ENCODE peak calls at places on chromosome 10, in nine cellular contexts. One of them, this sample, is unnamed.

GRCh38 chr10:79412516-79412915 is 32.9 kb downstream of the ZCCHC24 start:
- DNase-seq in spleen: peak; percentile 41
- DNase-seq in sigmoid colon: peak; percentile 48
- DNase-seq in transverse colon: no peak
- DNase-seq in esophagus muscularis mucosa: no peak
- DNase-seq in vagina: no peak
- DNase-seq in IMR-90: no peak
- DNase-seq in CD4-positive, alpha-beta memory T cell: no peak
- DNase-seq in CD8-positive, alpha-beta T cell: no peak
- DNase-seq in this sample: no peak

GRCh38 chr10:103193107-103193819 is at the start of gene NT5C2:
- DNase-seq in spleen: peak; percentile 96
- DNase-seq in sigmoid colon: peak; percentile 86
- DNase-seq in transverse colon: peak; percentile 88
- DNase-seq in esophagus muscularis mucosa: peak; percentile 93
- DNase-seq in vagina: no peak
- DNase-seq in IMR-90: peak; percentile 72
- DNase-seq in CD4-positive, alpha-beta memory T cell: peak; percentile 65
- DNase-seq in CD8-positive, alpha-beta T cell: peak; percentile 63
- DNase-seq in this sample: peak; percentile 83

GRCh38 chr10:33365314-33365713 is 30.8 kb upstream of the NRP1 start:
- DNase-seq in spleen: no peak
- DNase-seq in sigmoid colon: no peak
- DNase-seq in transverse colon: no peak
- DNase-seq in esophagus muscularis mucosa: no peak
- DNase-seq in vagina: no peak
- DNase-seq in IMR-90: peak; percentile 41
- DNase-seq in CD4-positive, alpha-beta memory T cell: no peak
- DNase-seq in CD8-positive, alpha-beta T cell: no peak
- DNase-seq in this sample: no peak

GRCh38 chr10:111076191-111076681 is 593 bp upstream of the ADRA2A start:
- DNase-seq in spleen: peak; percentile 87
- DNase-seq in sigmoid colon: peak; percentile 80
- DNase-seq in transverse colon: peak; percentile 73
- DNase-seq in esophagus muscularis mucosa: peak; percentile 89
- DNase-seq in vagina: no peak
- DNase-seq in IMR-90: peak; percentile 27
- DNase-seq in CD4-positive, alpha-beta memory T cell: peak; percentile 21
- DNase-seq in CD8-positive, alpha-beta T cell: peak; percentile 11
- DNase-seq in this sample: peak; percentile 42

GRCh38 chr10:122553341-122553740 is 7.2 kb upstream of the DMBT1 start:
- DNase-seq in spleen: no peak
- DNase-seq in sigmoid colon: no peak
- DNase-seq in transverse colon: no peak
- DNase-seq in esophagus muscularis mucosa: no peak
- DNase-seq in vagina: no peak
- DNase-seq in IMR-90: no peak
- DNase-seq in CD4-positive, alpha-beta memory T cell: no peak
- DNase-seq in CD8-positive, alpha-beta T cell: no peak
- DNase-seq in this sample: no peak

GRCh38 chr10:80540644-80541143 is 3.0 kb downstream of the SH2D4B start:
- DNase-seq in spleen: no peak
- DNase-seq in sigmoid colon: peak; percentile 30
- DNase-seq in transverse colon: no peak
- DNase-seq in esophagus muscularis mucosa: peak; percentile 84
- DNase-seq in vagina: peak; percentile 61
- DNase-seq in IMR-90: no peak
- DNase-seq in CD4-positive, alpha-beta memory T cell: no peak
- DNase-seq in CD8-positive, alpha-beta T cell: no peak
- DNase-seq in this sample: peak; percentile 35

GRCh38 chr10:88271736-88272135 is 311.4 kb downstream of the RNLS start:
- DNase-seq in spleen: no peak
- DNase-seq in sigmoid colon: no peak
- DNase-seq in transverse colon: no peak
- DNase-seq in esophagus muscularis mucosa: no peak
- DNase-seq in vagina: no peak
- DNase-seq in IMR-90: peak; percentile 43
- DNase-seq in CD4-positive, alpha-beta memory T cell: no peak
- DNase-seq in CD8-positive, alpha-beta T cell: no peak
- DNase-seq in this sample: no peak

GRCh38 chr10:94546058-94546595 is 539 bp downstream of the HELLS start:
- DNase-seq in spleen: no peak
- DNase-seq in sigmoid colon: no peak
- DNase-seq in transverse colon: no peak
- DNase-seq in esophagus muscularis mucosa: no peak
- DNase-seq in vagina: no peak
- DNase-seq in IMR-90: peak; percentile 16
- DNase-seq in CD4-positive, alpha-beta memory T cell: peak; percentile 11
- DNase-seq in CD8-positive, alpha-beta T cell: no peak
- DNase-seq in this sample: no peak

GRCh38 chr10:3803295-3803883 is 18.4 kb upstream of the KLF6 start:
- DNase-seq in spleen: no peak
- DNase-seq in sigmoid colon: no peak
- DNase-seq in transverse colon: no peak
- DNase-seq in esophagus muscularis mucosa: peak; percentile 53
- DNase-seq in vagina: no peak
- DNase-seq in IMR-90: peak; percentile 55
- DNase-seq in CD4-positive, alpha-beta memory T cell: no peak
- DNase-seq in CD8-positive, alpha-beta T cell: no peak
- DNase-seq in this sample: no peak

GRCh38 chr10:97154162-97154561 is 31.6 kb downstream of the SLIT1 start:
- DNase-seq in spleen: peak; percentile 17
- DNase-seq in sigmoid colon: no peak
- DNase-seq in transverse colon: no peak
- DNase-seq in esophagus muscularis mucosa: no peak
- DNase-seq in vagina: no peak
- DNase-seq in IMR-90: no peak
- DNase-seq in CD4-positive, alpha-beta memory T cell: no peak
- DNase-seq in CD8-positive, alpha-beta T cell: no peak
- DNase-seq in this sample: no peak

GRCh38 chr10:22597142-22597541 is 117.2 kb downstream of the PIP4K2A start:
- DNase-seq in spleen: peak; percentile 84
- DNase-seq in sigmoid colon: no peak
- DNase-seq in transverse colon: peak; percentile 19
- DNase-seq in esophagus muscularis mucosa: no peak
- DNase-seq in vagina: no peak
- DNase-seq in IMR-90: peak; percentile 26
- DNase-seq in CD4-positive, alpha-beta memory T cell: peak; percentile 28
- DNase-seq in CD8-positive, alpha-beta T cell: no peak
- DNase-seq in this sample: no peak

DNA sequence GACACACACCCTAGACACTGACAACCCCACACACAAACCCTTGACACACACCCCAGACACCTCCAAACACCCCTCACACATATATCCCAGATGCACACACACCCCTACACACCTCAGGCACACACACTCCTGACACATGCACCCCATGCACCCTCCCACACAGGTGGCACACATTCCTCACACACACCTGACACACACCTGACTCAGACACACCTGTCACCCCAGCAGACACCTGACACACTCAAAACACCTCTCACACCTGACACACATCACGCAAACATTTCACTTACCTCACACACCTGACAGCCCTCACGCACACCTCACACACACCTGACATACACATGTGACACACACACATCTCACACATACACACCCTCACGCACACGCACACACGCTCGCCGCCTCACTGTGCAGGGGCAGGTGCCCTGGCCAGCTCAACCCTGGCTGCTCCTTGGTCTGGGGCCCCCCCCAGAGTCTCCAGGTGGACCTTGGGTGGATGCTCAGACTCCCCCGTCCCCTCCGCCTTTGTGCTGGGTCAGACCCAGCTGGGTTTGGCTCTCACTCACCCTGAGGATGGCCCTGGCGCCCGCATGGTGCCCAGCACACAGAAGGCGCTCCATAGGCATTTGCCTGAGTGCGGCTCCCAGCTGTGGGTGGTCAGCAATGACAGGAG is 3.1 kb upstream of the CALY start:
- DNase-seq in spleen: no peak
- DNase-seq in sigmoid colon: no peak
- DNase-seq in transverse colon: no peak
- DNase-seq in esophagus muscularis mucosa: no peak
- DNase-seq in vagina: no peak
- DNase-seq in IMR-90: no peak
- DNase-seq in CD4-positive, alpha-beta memory T cell: no peak
- DNase-seq in CD8-positive, alpha-beta T cell: no peak
- DNase-seq in this sample: no peak
- H3K27me3 ChIP-seq in spleen: peaks cover 100% of the 10 kb centered on the region
- H3K27me3 ChIP-seq in sigmoid colon: peaks cover 20% of the 10 kb centered on the region
- H3K27me3 ChIP-seq in transverse colon: peaks cover 53% of the 10 kb centered on the region
- H3K27me3 ChIP-seq in esophagus muscularis mucosa: peaks cover 42% of the 10 kb centered on the region
- H3K27me3 ChIP-seq in vagina: peaks cover 7% of the 10 kb centered on the region
- H3K27me3 ChIP-seq in IMR-90: peaks cover 39% of the 10 kb centered on the region
- H3K27me3 ChIP-seq in CD4-positive, alpha-beta memory T cell: peaks cover 7% of the 10 kb centered on the region
- H3K27me3 ChIP-seq in CD8-positive, alpha-beta T cell: peaks cover 12% of the 10 kb centered on the region
- H3K27me3 ChIP-seq in this sample: no peaks in the 10 kb centered on the region

GRCh38 chr10:109871476-109871875 is 51.8 kb downstream of the XPNPEP1 start:
- DNase-seq in spleen: no peak
- DNase-seq in sigmoid colon: no peak
- DNase-seq in transverse colon: no peak
- DNase-seq in esophagus muscularis mucosa: no peak
- DNase-seq in vagina: peak; percentile 46
- DNase-seq in IMR-90: no peak
- DNase-seq in CD4-positive, alpha-beta memory T cell: no peak
- DNase-seq in CD8-positive, alpha-beta T cell: no peak
- DNase-seq in this sample: no peak

GRCh38 chr10:109875828-109876821 is 47.2 kb downstream of the XPNPEP1 start:
- DNase-seq in spleen: no peak
- DNase-seq in sigmoid colon: no peak
- DNase-seq in transverse colon: no peak
- DNase-seq in esophagus muscularis mucosa: no peak
- DNase-seq in vagina: peak; percentile 7
- DNase-seq in IMR-90: no peak
- DNase-seq in CD4-positive, alpha-beta memory T cell: no peak
- DNase-seq in CD8-positive, alpha-beta T cell: no peak
- DNase-seq in this sample: no peak

GRCh38 chr10:109877546-109877945 is 45.8 kb downstream of the XPNPEP1 start:
- DNase-seq in spleen: no peak
- DNase-seq in sigmoid colon: no peak
- DNase-seq in transverse colon: no peak
- DNase-seq in esophagus muscularis mucosa: no peak
- DNase-seq in vagina: peak; percentile 22
- DNase-seq in IMR-90: no peak
- DNase-seq in CD4-positive, alpha-beta memory T cell: no peak
- DNase-seq in CD8-positive, alpha-beta T cell: no peak
- DNase-seq in this sample: no peak

GRCh38 chr10:109880886-109881467 is 42.3 kb downstream of the XPNPEP1 start:
- DNase-seq in spleen: no peak
- DNase-seq in sigmoid colon: no peak
- DNase-seq in transverse colon: no peak
- DNase-seq in esophagus muscularis mucosa: no peak
- DNase-seq in vagina: peak; percentile 40
- DNase-seq in IMR-90: no peak
- DNase-seq in CD4-positive, alpha-beta memory T cell: no peak
- DNase-seq in CD8-positive, alpha-beta T cell: no peak
- DNase-seq in this sample: no peak

GRCh38 chr10:109875151-109875568 is 48.2 kb downstream of the XPNPEP1 start:
- DNase-seq in spleen: no peak
- DNase-seq in sigmoid colon: peak; percentile 73
- DNase-seq in transverse colon: no peak
- DNase-seq in esophagus muscularis mucosa: no peak
- DNase-seq in vagina: no peak
- DNase-seq in IMR-90: no peak
- DNase-seq in CD4-positive, alpha-beta memory T cell: no peak
- DNase-seq in CD8-positive, alpha-beta T cell: no peak
- DNase-seq in this sample: no peak
- H3K36me3 ChIP-seq in spleen: peaks cover 100% of the 10 kb centered on the region
- H3K36me3 ChIP-seq in sigmoid colon: peaks cover 13% of the 10 kb centered on the region
- H3K36me3 ChIP-seq in transverse colon: peaks cover 26% of the 10 kb centered on the region
- H3K36me3 ChIP-seq in esophagus muscularis mucosa: peaks cover 28% of the 10 kb centered on the region
- H3K36me3 ChIP-seq in vagina: peaks cover 70% of the 10 kb centered on the region
- H3K36me3 ChIP-seq in IMR-90: peaks cover 45% of the 10 kb centered on the region
- H3K36me3 ChIP-seq in CD4-positive, alpha-beta memory T cell: peaks cover 67% of the 10 kb centered on the region
- H3K36me3 ChIP-seq in CD8-positive, alpha-beta T cell: peaks cover 19% of the 10 kb centered on the region
- H3K36me3 ChIP-seq in this sample: peaks cover 29% of the 10 kb centered on the region

GRCh38 chr10:1311707-1312106 is 255.5 kb downstream of the WDR37 start:
- DNase-seq in spleen: no peak
- DNase-seq in sigmoid colon: no peak
- DNase-seq in transverse colon: no peak
- DNase-seq in esophagus muscularis mucosa: no peak
- DNase-seq in vagina: no peak
- DNase-seq in IMR-90: no peak
- DNase-seq in CD4-positive, alpha-beta memory T cell: no peak
- DNase-seq in CD8-positive, alpha-beta T cell: no peak
- DNase-seq in this sample: no peak

GRCh38 chr10:1320739-1321331 is 264.6 kb downstream of the WDR37 start:
- DNase-seq in spleen: no peak
- DNase-seq in sigmoid colon: no peak
- DNase-seq in transverse colon: no peak
- DNase-seq in esophagus muscularis mucosa: no peak
- DNase-seq in vagina: no peak
- DNase-seq in IMR-90: no peak
- DNase-seq in CD4-positive, alpha-beta memory T cell: no peak
- DNase-seq in CD8-positive, alpha-beta T cell: no peak
- DNase-seq in this sample: no peak

GRCh38 chr10:1316806-1317131 is 260.6 kb downstream of the WDR37 start:
- DNase-seq in spleen: no peak
- DNase-seq in sigmoid colon: no peak
- DNase-seq in transverse colon: no peak
- DNase-seq in esophagus muscularis mucosa: no peak
- DNase-seq in vagina: no peak
- DNase-seq in IMR-90: no peak
- DNase-seq in CD4-positive, alpha-beta memory T cell: no peak
- DNase-seq in CD8-positive, alpha-beta T cell: no peak
- DNase-seq in this sample: no peak

GRCh38 chr10:1316107-1316805 is 260.1 kb downstream of the WDR37 start:
- DNase-seq in spleen: no peak
- DNase-seq in sigmoid colon: no peak
- DNase-seq in transverse colon: no peak
- DNase-seq in esophagus muscularis mucosa: no peak
- DNase-seq in vagina: no peak
- DNase-seq in IMR-90: no peak
- DNase-seq in CD4-positive, alpha-beta memory T cell: no peak
- DNase-seq in CD8-positive, alpha-beta T cell: no peak
- DNase-seq in this sample: no peak
- H3K9me3 ChIP-seq in spleen: no peaks in the 10 kb centered on the region
- H3K9me3 ChIP-seq in sigmoid colon: no peaks in the 10 kb centered on the region
- H3K9me3 ChIP-seq in transverse colon: no peaks in the 10 kb centered on the region
- H3K9me3 ChIP-seq in esophagus muscularis mucosa: no peaks in the 10 kb centered on the region
- H3K9me3 ChIP-seq in vagina: no peaks in the 10 kb centered on the region
- H3K9me3 ChIP-seq in IMR-90: peaks cover 43% of the 10 kb centered on the region
- H3K9me3 ChIP-seq in CD4-positive, alpha-beta memory T cell: no peaks in the 10 kb centered on the region
- H3K9me3 ChIP-seq in CD8-positive, alpha-beta T cell: no peaks in the 10 kb centered on the region
- H3K9me3 ChIP-seq in this sample: no peaks in the 10 kb centered on the region

DNA sequence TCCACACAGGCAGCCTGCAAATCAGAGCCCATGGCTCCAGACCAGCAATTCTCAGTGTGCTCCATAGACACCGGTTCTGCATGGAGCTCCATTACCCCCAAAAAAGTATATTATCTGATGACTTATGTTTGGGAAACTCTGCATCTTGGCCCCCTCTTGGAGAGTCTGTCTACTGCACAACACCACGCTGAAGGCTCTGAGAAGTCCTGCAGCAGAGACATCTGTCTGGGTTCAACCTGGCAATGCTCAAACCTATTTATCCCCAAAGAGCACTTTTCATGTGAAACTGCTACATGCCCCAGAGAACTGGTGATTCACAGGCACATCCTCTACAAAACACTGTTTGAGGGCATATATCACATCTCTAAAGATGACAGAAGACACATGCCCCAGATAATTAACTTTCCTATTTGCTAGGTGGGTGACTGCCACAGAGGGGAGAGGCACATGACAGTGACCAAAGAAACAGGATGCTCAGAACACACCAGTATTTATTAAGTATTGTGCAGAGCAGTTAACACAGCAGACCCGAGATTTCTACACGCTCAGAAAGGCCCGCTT is 83.8 kb downstream of the DLG5 start:
- DNase-seq in spleen: peak; percentile 34
- DNase-seq in sigmoid colon: no peak
- DNase-seq in transverse colon: no peak
- DNase-seq in esophagus muscularis mucosa: no peak
- DNase-seq in vagina: no peak
- DNase-seq in IMR-90: no peak
- DNase-seq in CD4-positive, alpha-beta memory T cell: no peak
- DNase-seq in CD8-positive, alpha-beta T cell: no peak
- DNase-seq in this sample: no peak
- H3K27me3 ChIP-seq in spleen: no peaks in the 10 kb centered on the region
- H3K27me3 ChIP-seq in sigmoid colon: no peaks in the 10 kb centered on the region
- H3K27me3 ChIP-seq in transverse colon: no peaks in the 10 kb centered on the region
- H3K27me3 ChIP-seq in esophagus muscularis mucosa: no peaks in the 10 kb centered on the region
- H3K27me3 ChIP-seq in vagina: no peaks in the 10 kb centered on the region
- H3K27me3 ChIP-seq in IMR-90: no peaks in the 10 kb centered on the region
- H3K27me3 ChIP-seq in CD4-positive, alpha-beta memory T cell: no peaks in the 10 kb centered on the region
- H3K27me3 ChIP-seq in CD8-positive, alpha-beta T cell: no peaks in the 10 kb centered on the region
- H3K27me3 ChIP-seq in this sample: no peaks in the 10 kb centered on the region

This sample was measured in lung.